ENCODE peak calls at places on chromosomes 4 and X, in five cellular contexts. R, X, C, P and N are unnamed samples.

GRCh38 chr4:6107114-6107791 is 89.0 kb upstream of the C4orf50 start:
- DNase-seq in C (no peak), R (no peak), P (no peak), X (no peak), N (no peak)

GRCh38 chr4:25993564-25994185 is 79.7 kb downstream of the SMIM20 start:
- DNase-seq in X (peak), R (peak), C (no peak), P (peak), N (peak)

GRCh38 chr4:3295837-3296624 is 3.2 kb downstream of the RGS12 start:
- DNase-seq in P (no peak), X (no peak), R (no peak), C (no peak), N (peak)

GRCh38 chr4:113962719-113963274 is 16.6 kb downstream of the ARSJ start:
- DNase-seq in C (no peak), P (no peak), R (no peak), X (no peak), N (no peak)

GRCh38 chr4:24743931-24744330 is 51.4 kb upstream of the SOD3 start:
- DNase-seq in R (no peak), X (no peak), C (no peak), P (no peak), N (no peak)

GRCh38 chr4:170243662-170244288 is 154.0 kb upstream of the AADAT start:
- DNase-seq in X (no peak), P (no peak), C (no peak), R (no peak), N (no peak)

GRCh38 chr4:96630839-96631238 is 790.9 kb downstream of the PDHA2 start:
- DNase-seq in C (no peak), P (no peak), R (no peak), X (no peak), N (no peak)

GRCh38 chrX:63128509-63128908 is 222.6 kb downstream of the SPIN4 start:
- DNase-seq in R (no peak), C (no peak), P (peak), X (peak), N (peak)

GRCh38 chr4:139835006-139835405 is 169.4 kb downstream of the MGST2 start:
- DNase-seq in R (no peak), C (peak), P (peak), X (no peak), N (no peak)

GRCh38 chr4:173794662-173795061 is 264.6 kb upstream of the HAND2 start:
- DNase-seq in X (no peak), P (no peak), C (peak), R (no peak), N (no peak)

GRCh38 chrX:16695079-16695676 is 17.3 kb downstream of the CTPS2 start:
- DNase-seq in X (peak), P (peak), C (peak), R (peak), N (no peak)

GRCh38 chrX:15524417-15524816 is 23.8 kb downstream of the BMX start:
- DNase-seq in R (no peak), P (no peak), C (peak), X (no peak), N (no peak)

GRCh38 chr4:121307441-121308327 is 73.1 kb downstream of the QRFPR start:
- DNase-seq in P (peak), C (peak), X (peak), R (peak), N (peak)

GRCh38 chr4:52552778-52553177 is 106.3 kb downstream of the USP46 start:
- DNase-seq in P (no peak), X (no peak), C (no peak), R (no peak), N (no peak)

GRCh38 chrX:1443496-1444075 is 9.1 kb downstream of the ASMTL start:
- DNase-seq in P (no peak), R (no peak), X (no peak), C (no peak), N (no peak)

GRCh38 chrX:98299785-98300184 is 1416.1 kb downstream of the RPA4 start:
- DNase-seq in R (no peak), X (peak), P (no peak), C (peak), N (no peak)

GRCh38 chrX:140586951-140587350 is 82.1 kb upstream of the SOX3 start:
- DNase-seq in P (no peak), R (no peak), C (no peak), X (no peak), N (no peak)

GRCh38 chr4:133150643-133151300 is 1.7 kb downstream of the PCDH10 start:
- DNase-seq in R (no peak), P (no peak), C (peak), X (peak), N (peak)

GRCh38 chr4:139528377-139529005 is 27.5 kb downstream of the SETD7 start:
- DNase-seq in C (no peak), X (no peak), R (no peak), P (no peak), N (no peak)

GRCh38 chr4:48640225-48640624 is 139.9 kb downstream of the FRYL start:
- DNase-seq in R (no peak), C (no peak), P (no peak), X (no peak), N (no peak)

GRCh38 chr4:125801373-125801772 is 486.6 kb downstream of the FAT4 start:
- DNase-seq in C (no peak), X (no peak), R (no peak), P (no peak), N (no peak)

GRCh38 chr4:7779194-7779768 is 160.4 kb downstream of the AFAP1 start:
- DNase-seq in X (no peak), R (no peak), P (no peak), C (no peak), N (no peak)

GRCh38 chr4:7777017-7777710 is 162.5 kb downstream of the AFAP1 start:
- DNase-seq in R (no peak), C (no peak), P (no peak), X (no peak), N (no peak)

GRCh38 chr4:7780751-7781348 is 158.8 kb downstream of the AFAP1 start:
- DNase-seq in X (no peak), R (no peak), P (no peak), C (no peak), N (no peak)

GRCh38 chr4:7777871-7778523 is 161.7 kb downstream of the AFAP1 start:
- DNase-seq in R (no peak), P (no peak), X (no peak), C (no peak), N (no peak)

GRCh38 chr4:7778524-7779193 is 161.0 kb downstream of the AFAP1 start:
- DNase-seq in C (no peak), R (no peak), P (no peak), X (no peak), N (no peak)
- H3K4me3 ChIP-seq in C (no peak), R (no peak), P (no peak), X (no peak), N (no peak)

DNA sequence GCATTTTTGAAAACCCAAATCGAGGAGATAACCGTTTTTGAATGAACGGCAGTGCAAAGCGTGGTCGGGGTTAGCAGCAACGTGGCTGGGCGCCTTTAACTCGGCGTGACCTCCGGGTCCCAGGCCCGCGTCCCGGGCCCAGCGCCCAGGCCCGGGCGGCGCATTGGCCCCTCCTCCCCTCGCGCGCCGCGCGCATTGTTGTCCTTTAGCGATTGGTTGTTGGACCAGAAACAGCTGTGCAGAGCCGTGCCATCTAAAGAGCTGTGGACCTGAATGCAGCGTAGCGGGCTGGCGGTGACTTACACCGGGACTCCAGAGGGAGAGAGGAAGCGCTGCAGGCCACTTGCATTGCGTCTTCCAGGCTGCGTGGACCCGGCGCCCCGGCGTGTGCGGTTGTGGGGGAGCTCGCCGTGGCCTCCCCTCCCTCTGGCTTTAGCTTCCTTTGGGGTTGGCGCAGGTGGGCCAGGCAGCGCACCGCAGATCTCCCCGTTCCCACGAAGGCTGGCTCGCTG is at the start of gene STOX2:
- DNase-seq in R (no peak), P (peak), C (peak), X (peak), N (peak)
- TF ChIP-seq JUN in R (no peak), P (no peak), C (no peak), X (no peak), N (no peak)

GRCh38 chrX:56792270-56793111 is 63.4 kb downstream of the NBDY start:
- DNase-seq in P (no peak), X (no peak), R (no peak), C (no peak), N (no peak)

GRCh38 chrX:56793112-56793430 is 64.0 kb downstream of the NBDY start:
- DNase-seq in X (no peak), C (no peak), R (no peak), P (no peak), N (no peak)

GRCh38 chrX:56794404-56794803 is 65.4 kb downstream of the NBDY start:
- DNase-seq in P (no peak), R (no peak), X (no peak), C (no peak), N (no peak)

GRCh38 chrX:56794831-56795230 is 65.8 kb downstream of the NBDY start:
- DNase-seq in C (no peak), P (no peak), R (no peak), X (no peak), N (no peak)

GRCh38 chrX:56793533-56794320 is 64.7 kb downstream of the NBDY start:
- DNase-seq in X (no peak), C (peak), P (no peak), R (no peak), N (peak)
- H3K4me3 ChIP-seq in X (no peak), C (no peak), P (no peak), R (no peak), N (no peak)

GRCh38 chr4:115113382-115114106 is at the start of gene NDST4:
- DNase-seq in X (peak), P (no peak), R (no peak), C (no peak), N (no peak)
- TF ChIP-seq JUN in X (no peak), P (no peak), R (no peak), C (no peak), N (no peak)

DNA sequence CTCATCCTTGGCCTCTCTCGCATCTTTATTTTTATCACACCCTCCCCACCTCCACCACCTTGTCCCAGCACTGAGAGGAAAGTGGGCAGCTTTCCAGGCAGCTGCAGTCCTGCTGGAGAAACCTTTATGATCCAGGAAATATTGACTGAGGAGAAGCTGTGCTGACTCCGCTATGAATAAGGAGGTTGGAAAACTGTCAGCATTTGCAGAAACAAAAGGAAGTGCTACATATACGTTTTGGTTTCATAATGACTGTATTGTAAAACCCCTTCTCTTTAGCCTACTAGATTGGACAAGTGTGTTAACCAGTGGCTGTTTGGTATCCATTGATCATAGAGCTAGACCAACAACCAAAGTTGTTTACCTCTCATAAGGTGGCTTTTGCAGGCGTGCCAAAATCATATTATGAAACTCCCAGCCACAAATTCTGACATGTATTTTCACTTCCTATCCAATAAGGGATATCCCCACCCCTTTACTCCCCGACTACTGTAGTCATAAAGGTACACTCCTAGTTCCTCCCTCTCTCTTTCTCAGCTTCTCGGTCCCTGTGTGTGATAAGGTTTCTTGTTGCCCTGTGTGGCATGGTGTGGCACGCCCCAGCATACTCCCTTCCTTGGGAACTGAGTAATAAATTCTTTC is 88.4 kb downstream of the GPR143 start:
- DNase-seq in P (no peak), R (no peak), C (peak), X (no peak), N (no peak)
- H3K4me3 ChIP-seq in P (no peak), R (no peak), C (no peak), X (no peak), N (no peak)

DNA sequence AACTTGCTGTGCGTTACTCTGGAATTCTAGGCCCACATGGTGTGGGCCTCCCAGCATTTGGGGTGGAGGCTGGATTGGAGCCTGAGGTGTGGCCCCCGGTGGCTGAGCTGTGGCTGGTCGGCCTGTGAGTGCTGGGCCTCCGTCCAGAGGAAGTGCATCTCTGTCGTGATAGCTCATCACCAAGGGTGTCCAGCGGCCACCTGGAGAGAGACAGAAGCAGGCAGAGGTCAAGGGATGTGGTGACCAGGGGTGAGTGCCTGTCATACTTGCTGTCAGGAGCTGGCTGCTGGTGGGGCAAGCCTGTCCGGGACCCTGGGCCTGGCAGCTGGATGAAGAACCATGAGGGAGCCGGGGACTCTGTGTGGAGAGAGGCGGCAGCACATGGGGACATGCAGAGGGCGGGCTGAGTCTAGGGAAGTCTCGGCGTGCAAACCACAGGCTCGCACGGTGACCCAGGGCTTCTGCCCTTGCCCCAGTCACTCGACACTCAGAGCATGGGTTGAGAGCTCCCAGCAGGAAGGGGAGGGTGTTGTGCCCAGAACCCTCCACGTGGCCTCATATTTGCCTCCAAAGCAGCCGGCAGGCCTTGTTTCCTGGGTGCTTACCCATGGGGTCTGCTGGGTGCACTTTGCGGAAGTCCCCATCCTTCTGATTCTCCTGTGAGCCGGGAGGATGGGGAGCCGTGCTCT is 6.2 kb downstream of the SORCS2 start:
- DNase-seq in R (no peak), X (no peak), C (no peak), P (no peak), N (no peak)
- TF ChIP-seq JUN in R (no peak), X (no peak), C (no peak), P (no peak), N (no peak)

GRCh38 chr4:55819634-55820033 is at the start of gene EXOC1L:
- DNase-seq in X (no peak), R (peak), C (peak), P (peak), N (peak)
- H3K4me3 ChIP-seq in X (no peak), R (peak), C (no peak), P (peak), N (peak)

GRCh38 chr4:67685532-67685859 is 15.5 kb downstream of the UBA6 start:
- DNase-seq in P (no peak), X (no peak), C (no peak), R (no peak), N (no peak)

GRCh38 chr4:67684839-67685531 is 16.0 kb downstream of the UBA6 start:
- DNase-seq in P (no peak), X (no peak), R (no peak), C (no peak), N (no peak)

GRCh38 chr4:67680568-67681222 is 20.3 kb downstream of the UBA6 start:
- DNase-seq in X (no peak), R (no peak), P (peak), C (no peak), N (no peak)

GRCh38 chr4:67678612-67679011 is 22.3 kb downstream of the UBA6 start:
- DNase-seq in C (no peak), R (no peak), P (no peak), X (no peak), N (no peak)

DNA sequence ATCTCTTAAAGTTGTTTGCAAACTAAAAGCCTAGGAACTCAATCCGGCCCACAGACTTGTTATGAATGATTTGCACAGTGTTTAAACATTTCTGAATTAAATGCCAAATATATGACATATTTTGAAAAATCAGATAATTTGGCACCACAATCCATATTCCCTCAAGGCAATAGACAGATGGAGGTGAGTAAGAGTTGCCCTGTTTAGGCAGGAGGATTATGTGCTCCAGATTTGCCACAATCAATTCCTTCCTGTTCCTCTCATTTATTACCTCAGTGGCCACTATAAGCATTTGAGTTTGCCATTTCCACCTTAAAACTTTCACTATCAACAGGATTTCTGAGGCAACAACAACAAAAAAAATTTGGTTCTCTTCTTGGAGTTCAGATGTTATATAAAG is 18.7 kb downstream of the UBA6 start:
- DNase-seq in X (no peak), R (no peak), P (no peak), C (no peak), N (no peak)
- TF ChIP-seq JUN in X (no peak), R (no peak), P (no peak), C (no peak), N (no peak)

GRCh38 chrX:56797966-56798711 is 69.1 kb downstream of the NBDY start:
- DNase-seq in X (no peak), C (no peak), R (no peak), P (no peak), N (peak)

GRCh38 chrX:56798866-56799864 is 70.1 kb downstream of the NBDY start:
- DNase-seq in X (no peak), R (no peak), C (no peak), P (peak), N (peak)

GRCh38 chrX:56800801-56801200 is 71.8 kb downstream of the NBDY start:
- DNase-seq in R (no peak), C (no peak), P (no peak), X (no peak), N (no peak)

GRCh38 chrX:56802428-56802827 is 73.4 kb downstream of the NBDY start:
- DNase-seq in R (no peak), P (no peak), C (no peak), X (no peak), N (no peak)

DNA sequence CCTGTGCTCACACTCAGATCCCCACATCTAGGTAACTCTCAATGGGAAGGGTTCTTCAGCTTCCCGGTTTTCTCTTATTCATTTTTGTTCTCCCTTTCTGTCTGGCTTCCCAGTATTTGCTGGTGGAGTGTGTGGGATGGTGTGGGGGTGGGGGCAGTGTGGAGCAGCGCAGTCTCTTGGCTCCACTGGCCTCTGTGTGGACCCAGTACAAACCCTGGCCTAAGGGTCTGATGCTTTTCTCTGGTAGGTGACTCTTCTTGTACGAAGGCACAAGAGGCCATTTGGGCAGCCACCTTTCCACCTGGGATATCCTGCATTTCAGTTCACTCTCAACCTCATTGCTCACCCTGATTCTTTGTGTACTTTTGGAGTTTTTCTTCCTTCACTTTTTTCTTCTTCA is 71.3 kb downstream of the NBDY start:
- DNase-seq in R (no peak), X (no peak), P (no peak), C (no peak), N (no peak)
- H3K4me3 ChIP-seq in R (no peak), X (no peak), P (no peak), C (no peak), N (no peak)